ENCODE peak calls at places on chromosomes 6 and 20, in six cellular contexts. V is H7; C is left ventricle myocardium superior; D is HS-27A; I is HCEC 1CT; N is stimulated activated CD4-positive, alpha-beta T cell treated with anti-CD3 and anti-CD28 coated beads, Interleukin-4, amount 100 ng/mL, for 48 hours. U is an unnamed sample.

GRCh38 chr6:150267686-150268561 is 100.9 kb upstream of the IYD start:
- DNase-seq in I (no peak), C (no peak), V (no peak), N (no peak), D (no peak), U (no peak)

GRCh38 chr6:71902261-71902660 is 15.9 kb downstream of the RIMS1 start:
- DNase-seq in D (no peak), C (no peak), N (no peak), V (no peak), I (no peak), U (no peak)

GRCh38 chr6:100876251-100876650 is 4.9 kb downstream of the ASCC3 start:
- DNase-seq in D (no peak), C (no peak), N (no peak), V (no peak), I (no peak), U (no peak)

GRCh38 chr6:7903673-7904072 is 6.9 kb downstream of the TXNDC5 start:
- DNase-seq in I (no peak), C (no peak), V (no peak), D (no peak), N (no peak), U (no peak)

GRCh38 chr6:17032595-17033591 is 69.0 kb upstream of the STMND1 start:
- DNase-seq in I (peak), D (peak), N (no peak), V (no peak), C (no peak), U (no peak)

GRCh38 chr6:54722328-54722727 is 124.2 kb upstream of the FAM83B start:
- DNase-seq in C (no peak), D (no peak), V (no peak), N (no peak), I (no peak), U (no peak)

GRCh38 chr6:11779308-11780096 is 899 bp upstream of the ADTRP start:
- DNase-seq in C (no peak), I (no peak), D (no peak), N (no peak), V (no peak), U (peak)

GRCh38 chr6:35500782-35501181 is 3.9 kb upstream of the TEAD3 start:
- DNase-seq in D (no peak), N (no peak), C (no peak), I (peak), V (no peak), U (no peak)

GRCh38 chr20:16528078-16528477 is 45.2 kb downstream of the KIF16B start:
- DNase-seq in D (peak), I (peak), V (no peak), N (no peak), C (no peak), U (no peak)

GRCh38 chr6:169755162-169755561 is 3.7 kb downstream of the ERMARD start:
- DNase-seq in D (no peak), N (no peak), C (no peak), I (no peak), V (no peak), U (no peak)

GRCh38 chr6:41976794-41977484 is 35.3 kb upstream of the CCND3 start:
- DNase-seq in C (no peak), V (no peak), I (peak), D (peak), N (no peak), U (no peak)

GRCh38 chr6:39421383-39422225 is 99.1 kb upstream of the KCNK16 start:
- DNase-seq in C (no peak), I (no peak), D (no peak), N (no peak), V (no peak), U (no peak)

GRCh38 chr6:33634203-33634727 is 13.1 kb downstream of the ITPR3 start:
- DNase-seq in C (no peak), I (no peak), N (no peak), V (peak), D (no peak), U (no peak)

GRCh38 chr6:16129623-16130243 is 847 bp downstream of the MYLIP start:
- DNase-seq in C (peak), D (peak), N (peak), I (no peak), V (no peak), U (peak)

U was measured in nucleus accumbens.